ENCODE peak calls at places on chromosome 2, in six cellular contexts. B is fibroblast of lung, Y is astrocyte of the spinal cord, D is HFF-Myc, M is WERI-Rb-1, I is B cell. F is an unnamed sample.

GRCh38 chr2:232104076-232104646 is 142.6 kb downstream of the DIS3L2 start:
- DNase-seq in B (peak), Y (no peak), D (no peak), M (no peak), I (no peak), F (no peak)

GRCh38 chr2:85325466-85325811 is 2.4 kb downstream of the TGOLN2 start:
- DNase-seq in B (no peak), Y (no peak), D (no peak), M (no peak), I (no peak), F (no peak)

GRCh38 chr2:143946436-143947385 is 573.2 kb downstream of the ZEB2 start:
- DNase-seq in B (no peak), Y (no peak), D (peak), M (peak), I (no peak), F (no peak)

GRCh38 chr2:191245046-191245868 is at the start of gene MYO1B:
- DNase-seq in B (peak), Y (peak), D (no peak), M (peak), I (peak), F (peak)

GRCh38 chr2:231364961-231365810 is 30.3 kb upstream of the B3GNT7 start:
- DNase-seq in B (peak), Y (peak), D (peak), M (peak), I (no peak), F (no peak)

GRCh38 chr2:107412981-107413380 is 413.7 kb upstream of the RGPD4 start:
- DNase-seq in B (peak), Y (peak), D (no peak), M (no peak), I (no peak), F (no peak)

GRCh38 chr2:55992465-55992864 is 68.9 kb upstream of the EFEMP1 start:
- DNase-seq in B (peak), Y (peak), D (peak), M (no peak), I (no peak), F (no peak)

GRCh38 chr2:206328979-206329378 is 54.5 kb downstream of the ZDBF2 start:
- DNase-seq in B (no peak), Y (no peak), D (no peak), M (no peak), I (no peak), F (no peak)

DNA sequence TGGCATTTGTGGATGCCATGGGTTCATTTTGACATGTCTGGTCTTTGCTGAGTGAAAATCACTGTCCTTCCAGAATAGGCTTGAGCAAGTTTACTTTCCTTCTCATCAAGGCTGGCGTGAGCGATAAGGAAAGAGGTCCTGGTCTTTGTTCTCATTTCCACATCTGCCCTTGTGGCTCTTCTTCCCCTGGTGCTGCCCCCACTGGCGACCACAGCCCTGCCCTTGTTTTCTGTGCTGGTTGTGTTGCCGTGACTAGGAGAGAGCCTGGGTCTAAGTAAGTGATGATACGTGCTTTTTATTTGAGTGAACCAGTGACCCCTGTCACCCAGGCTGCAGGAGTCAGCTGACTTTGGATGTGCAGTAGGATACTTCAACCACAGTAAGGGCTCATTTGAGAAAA is 441.7 kb downstream of the RNF144A start:
- DNase-seq in B (no peak), Y (no peak), D (no peak), M (no peak), I (no peak), F (no peak)
- TF ChIP-seq CTCF in B (no peak), Y (no peak), D (no peak), M (peak), I (no peak), F (no peak)

GRCh38 chr2:71454221-71455010 is 1.1 kb downstream of the DYSF start:
- DNase-seq in B (no peak), Y (no peak), D (no peak), M (no peak), I (no peak), F (no peak)
- TF ChIP-seq CTCF in B (no peak), Y (no peak), D (no peak), M (no peak), I (no peak), F (no peak)

GRCh38 chr2:79596403-79596802 is 83.6 kb downstream of the CTNNA2 start:
- DNase-seq in B (no peak), Y (no peak), D (no peak), M (no peak), I (no peak), F (no peak)
- TF ChIP-seq CTCF in B (no peak), Y (no peak), D (no peak), M (no peak), I (no peak), F (no peak)

GRCh38 chr2:53970095-53970897 is 497 bp downstream of the PSME4 start:
- DNase-seq in B (peak), Y (peak), D (no peak), M (peak), I (peak), F (peak)
- TF ChIP-seq CTCF in B (no peak), Y (no peak), D (no peak), M (no peak), I (no peak), F (no peak)

GRCh38 chr2:228699400-228699799 is 517.9 kb upstream of the SPHKAP start:
- DNase-seq in B (peak), Y (peak), D (no peak), M (no peak), I (no peak), F (no peak)
- TF ChIP-seq CTCF in B (peak), Y (peak), D (no peak), M (no peak), I (no peak), F (no peak)

F was measured in GM10248.